ENCODE peak calls at places on chromosomes 3 and 15, in nine cellular contexts. L, G, F, W, U, E, M, X and C are unnamed samples.

GRCh38 chr3:156892701-156893100 is 66.5 kb downstream of the LEKR1 start:
- DNase-seq in E (no peak), X (no peak), W (no peak), U (no peak), M (no peak), G (peak), L (peak), F (no peak), C (peak)

GRCh38 chr15:85726446-85726845 is 68.3 kb downstream of the KLHL25 start:
- DNase-seq in M (no peak), L (no peak), F (no peak), E (no peak), G (no peak), W (no peak), X (no peak), U (no peak), C (no peak)

GRCh38 chr3:142028174-142028833 is 121.0 kb downstream of the TFDP2 start:
- DNase-seq in F (no peak), M (no peak), U (no peak), L (peak), G (peak), X (peak), E (peak), W (peak), C (peak)

GRCh38 chr3:37144806-37145205 is 29.6 kb downstream of the LRRFIP2 start:
- DNase-seq in F (no peak), W (no peak), X (no peak), U (no peak), L (no peak), G (peak), E (no peak), M (no peak), C (no peak)

GRCh38 chr3:172461530-172462138 is 13.4 kb upstream of the GHSR start:
- DNase-seq in M (no peak), E (no peak), X (no peak), L (no peak), U (no peak), W (peak), F (no peak), G (peak), C (peak)

GRCh38 chr3:114623420-114624046 is 329.7 kb downstream of the TIGIT start:
- DNase-seq in F (no peak), E (no peak), M (no peak), G (no peak), W (no peak), L (no peak), U (no peak), X (no peak), C (peak)

GRCh38 chr3:123893012-123893411 is 8.9 kb upstream of the MYLK start:
- DNase-seq in L (no peak), E (no peak), F (no peak), U (no peak), M (no peak), X (no peak), W (no peak), G (no peak), C (no peak)

GRCh38 chr3:157294444-157294843 is 134.5 kb upstream of the CCNL1 start:
- DNase-seq in U (no peak), X (no peak), L (no peak), W (no peak), E (no peak), G (no peak), F (no peak), M (no peak), C (no peak)

GRCh38 chr3:16873872-16874271 is 10.9 kb upstream of the PLCL2 start:
- DNase-seq in W (no peak), L (no peak), G (no peak), M (no peak), X (no peak), U (no peak), E (no peak), F (no peak), C (no peak)

GRCh38 chr15:68415501-68416157 is 16.3 kb downstream of the ITGA11 start:
- DNase-seq in L (no peak), W (peak), F (peak), E (no peak), G (no peak), M (no peak), U (no peak), X (no peak), C (no peak)

GRCh38 chr3:179840985-179841384 is 188.1 kb downstream of the USP13 start:
- DNase-seq in L (peak), F (no peak), X (peak), W (no peak), U (no peak), E (no peak), M (no peak), G (no peak), C (peak)

GRCh38 chr3:53130179-53131135 is at the start of gene RFT1:
- DNase-seq in X (peak), L (peak), W (peak), U (peak), M (peak), G (peak), E (peak), F (peak), C (peak)

GRCh38 chr15:62549345-62549970 is 384.4 kb upstream of the C2CD4B start:
- DNase-seq in W (peak), F (no peak), X (no peak), E (peak), G (peak), U (no peak), L (no peak), M (peak), C (peak)

GRCh38 chr3:52090131-52090548 is 33.8 kb upstream of the DUSP7 start:
- DNase-seq in W (no peak), U (no peak), G (no peak), M (no peak), X (peak), E (no peak), L (peak), F (peak), C (peak)

GRCh38 chr3:55629432-55629831 is 142.3 kb upstream of the WNT5A start:
- DNase-seq in G (no peak), F (no peak), X (no peak), M (no peak), E (peak), L (no peak), W (no peak), U (no peak), C (peak)